ENCODE peak calls at places on chromosome 11, in five cellular contexts. M, I, F, R and X are unnamed samples.

GRCh38 chr11:22192642-22193347 is at the start of gene ANO5:
- DNase-seq in M (peak; percentile 1), R (peak; percentile 14), I (peak; percentile 73), F (no peak), X (no peak)

GRCh38 chr11:90601261-90601660 is 378.4 kb upstream of the CHORDC1 start:
- DNase-seq in I (no peak), R (no peak), M (no peak), F (no peak), X (no peak)

GRCh38 chr11:72328366-72329224 is 84.6 kb upstream of the PHOX2A start:
- DNase-seq in R (no peak), F (peak; percentile 57), I (peak; percentile 5), M (peak; percentile 50), X (no peak)

GRCh38 chr11:110429614-110430266 is at the start of gene FDX1:
- DNase-seq in M (peak; percentile 80), F (peak; percentile 82), I (peak; percentile 73), R (peak; percentile 64), X (peak; percentile 29)

GRCh38 chr11:59216654-59217640 is 4.2 kb upstream of the MPEG1 start:
- DNase-seq in M (peak; percentile 17), R (peak; percentile 81), F (peak; percentile 28), I (no peak), X (no peak)

GRCh38 chr11:71115770-71116434 is 136.5 kb downstream of the SHANK2 start:
- DNase-seq in M (peak; percentile 3), I (no peak), R (no peak), F (no peak), X (no peak)

GRCh38 chr11:116504541-116505149 is 268.1 kb downstream of the BUD13 start:
- DNase-seq in F (no peak), M (no peak), I (no peak), R (no peak), X (no peak)

GRCh38 chr11:70915158-70915795 is 337.1 kb downstream of the SHANK2 start:
- DNase-seq in R (no peak), F (no peak), I (no peak), M (no peak), X (no peak)

GRCh38 chr11:42951266-42951665 is 360.5 kb upstream of the API5 start:
- DNase-seq in F (no peak), R (no peak), I (no peak), M (no peak), X (no peak)

GRCh38 chr11:77299528-77299993 is 1.9 kb downstream of the GDPD4 start:
- DNase-seq in R (no peak), I (peak; percentile 72), M (no peak), F (no peak), X (no peak)

GRCh38 chr11:134542401-134543143 is 130.5 kb upstream of the B3GAT1 start:
- DNase-seq in I (no peak), M (no peak), F (no peak), R (no peak), X (no peak)

GRCh38 chr11:128859563-128860441 is 7.3 kb downstream of the KCNJ1 start:
- DNase-seq in R (peak; percentile 31), F (peak; percentile 68), I (peak; percentile 66), M (peak; percentile 73), X (no peak)

GRCh38 chr11:67453816-67454732 is 1.1 kb upstream of the CABP4 start:
- DNase-seq in F (no peak), I (no peak), M (no peak), R (no peak), X (no peak)

GRCh38 chr11:65212226-65212801 is 30.6 kb downstream of the CAPN1 start:
- DNase-seq in F (no peak), M (no peak), R (no peak), I (no peak), X (no peak)

DNA sequence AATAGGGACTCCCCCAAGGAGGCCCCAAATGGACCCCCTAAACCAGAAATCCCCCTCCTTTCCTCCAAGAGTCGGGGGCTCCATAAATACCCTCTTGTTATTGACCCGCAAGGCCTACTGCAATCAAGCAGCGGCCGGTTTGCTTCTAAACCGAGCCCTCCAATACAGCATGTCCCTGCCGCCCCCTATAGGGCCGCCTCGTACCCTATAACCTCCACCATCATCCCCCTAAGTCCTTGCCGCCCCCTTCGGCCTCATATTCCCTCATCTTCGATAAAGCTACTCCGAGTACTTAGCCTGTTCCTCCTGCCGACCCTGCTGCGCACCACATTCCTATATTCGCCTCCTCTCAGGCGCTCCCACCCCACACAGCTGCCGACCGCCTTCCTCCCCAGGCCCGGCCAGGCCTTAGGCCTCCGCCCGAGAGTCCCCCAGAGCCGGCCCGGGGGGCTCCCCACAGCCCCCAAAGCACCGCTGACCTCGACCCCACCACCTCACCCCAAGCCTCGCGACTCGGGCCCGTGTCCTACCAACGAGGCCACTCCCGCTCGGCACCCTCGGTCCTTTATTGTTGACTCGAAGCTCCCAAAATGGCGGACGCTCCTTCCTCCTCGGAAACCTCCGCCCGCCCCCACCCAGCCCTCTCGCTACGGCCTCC is 478 bp downstream of the DDX6 start:
- DNase-seq in F (peak; percentile 66), M (peak; percentile 53), R (peak; percentile 48), I (peak; percentile 63), X (no peak)
- TF ChIP-seq CTCF in F (peak; percentile 64), M (peak; percentile 45), R (no peak), I (peak; percentile 29), X (peak; percentile 60)

DNA sequence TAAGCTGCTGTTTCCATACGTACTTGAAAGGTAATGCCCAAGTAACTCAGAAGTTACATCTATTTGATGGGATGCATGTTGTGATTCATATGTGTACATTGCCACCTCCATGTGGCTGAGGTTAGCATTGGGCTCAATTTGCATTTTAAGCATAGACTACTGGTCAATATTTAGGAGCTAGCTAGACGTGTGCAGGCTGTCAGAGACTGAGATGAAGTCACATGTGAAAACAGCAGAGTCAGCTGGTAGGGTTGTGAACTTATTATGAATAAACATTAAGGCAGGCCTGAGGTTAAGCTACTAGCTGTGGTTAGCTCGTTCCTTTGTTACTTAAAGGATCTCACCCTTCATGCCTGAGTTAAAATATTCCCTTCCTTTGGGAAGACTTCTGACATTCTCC is 114.5 kb upstream of the MTNR1B start:
- DNase-seq in F (no peak), M (no peak), R (no peak), I (no peak), X (no peak)
- TF ChIP-seq CTCF in F (no peak), M (no peak), R (no peak), I (no peak), X (no peak)

GRCh38 chr11:86865436-86865835 is 65.1 kb downstream of the PRSS23 start:
- DNase-seq in R (no peak), F (no peak), M (no peak), I (no peak), X (no peak)

GRCh38 chr11:86861810-86862209 is 61.5 kb downstream of the PRSS23 start:
- DNase-seq in I (peak; percentile 11), R (no peak), F (no peak), M (no peak), X (no peak)
- TF ChIP-seq CTCF in I (peak; percentile 11), R (no peak), F (no peak), M (no peak), X (no peak)

GRCh38 chr11:66268953-66269906 is 791 bp downstream of the RAB1B start:
- DNase-seq in R (no peak), M (peak; percentile 18), F (peak; percentile 46), I (peak; percentile 45), X (no peak)
- TF ChIP-seq CTCF in R (no peak), M (peak; percentile 6), F (peak; percentile 45), I (no peak), X (peak; percentile 37)

GRCh38 chr11:130070109-130070828 is 575 bp downstream of the APLP2 start:
- DNase-seq in I (no peak), F (peak; percentile 37), M (peak; percentile 42), R (no peak), X (no peak)
- TF ChIP-seq CTCF in I (no peak), F (no peak), M (no peak), R (no peak), X (no peak)

DNA sequence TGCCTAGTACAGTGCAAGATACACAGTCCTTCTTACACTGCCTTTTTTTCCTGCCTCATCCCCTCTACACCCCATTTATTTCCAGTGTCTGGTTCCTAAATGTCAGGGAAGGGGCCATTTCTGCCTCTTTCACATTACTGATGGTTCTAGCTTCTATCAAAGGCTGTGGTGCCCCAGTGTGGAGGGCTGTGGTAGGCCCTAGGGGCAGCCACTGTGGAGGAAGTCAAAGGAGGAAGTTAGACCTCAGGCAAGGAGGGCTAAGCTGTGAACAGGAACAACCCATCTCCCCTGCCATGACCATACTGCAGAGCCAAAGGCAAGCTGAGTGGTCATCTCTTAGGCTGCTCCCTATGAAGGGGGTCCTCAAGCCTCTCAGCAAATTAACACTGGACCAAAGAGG is 81.9 kb upstream of the CRTAM start:
- DNase-seq in M (no peak), I (no peak), R (peak; percentile 37), F (no peak), X (no peak)
- TF ChIP-seq CTCF in M (peak; percentile 14), I (no peak), R (no peak), F (peak; percentile 42), X (no peak)